ENCODE peak calls at places on chromosomes 13 and 19, in nine cellular contexts. One of them, this sample, is unnamed.

GRCh38 chr19:18421371-18421959 is 2.3 kb downstream of the SSBP4 start:
- DNase-seq in heart left ventricle: no peak
- DNase-seq in tibial nerve: no peak
- DNase-seq in pancreas: no peak
- DNase-seq in HFF-Myc: no peak
- DNase-seq in stomach: no peak
- DNase-seq in fibroblast of pulmonary artery: no peak
- DNase-seq in cardiac fibroblast: no peak
- DNase-seq in body of pancreas: no peak
- DNase-seq in this sample: no peak

GRCh38 chr13:65965496-65965895 is 1264.6 kb downstream of the PCDH9 start:
- DNase-seq in heart left ventricle: no peak
- DNase-seq in pancreas: no peak
- DNase-seq in body of pancreas: no peak
- DNase-seq in tibial nerve: no peak
- DNase-seq in fibroblast of pulmonary artery: peak
- DNase-seq in cardiac fibroblast: peak
- DNase-seq in HFF-Myc: no peak
- DNase-seq in stomach: no peak
- DNase-seq in this sample: peak

GRCh38 chr13:105643966-105644365 is 891.5 kb downstream of the EFNB2 start:
- DNase-seq in fibroblast of pulmonary artery: no peak
- DNase-seq in tibial nerve: no peak
- DNase-seq in body of pancreas: no peak
- DNase-seq in pancreas: no peak
- DNase-seq in heart left ventricle: no peak
- DNase-seq in stomach: no peak
- DNase-seq in cardiac fibroblast: no peak
- DNase-seq in HFF-Myc: no peak
- DNase-seq in this sample: no peak

GRCh38 chr13:75635621-75636338 is at the start of gene LMO7:
- DNase-seq in fibroblast of pulmonary artery: peak
- DNase-seq in pancreas: peak
- DNase-seq in body of pancreas: peak
- DNase-seq in tibial nerve: peak
- DNase-seq in cardiac fibroblast: peak
- DNase-seq in HFF-Myc: no peak
- DNase-seq in heart left ventricle: peak
- DNase-seq in stomach: peak
- DNase-seq in this sample: peak

GRCh38 chr13:46179576-46180368 is 2.2 kb downstream of the LCP1 start:
- DNase-seq in fibroblast of pulmonary artery: no peak
- DNase-seq in stomach: peak
- DNase-seq in cardiac fibroblast: no peak
- DNase-seq in HFF-Myc: no peak
- DNase-seq in pancreas: no peak
- DNase-seq in heart left ventricle: peak
- DNase-seq in tibial nerve: peak
- DNase-seq in body of pancreas: no peak
- DNase-seq in this sample: no peak

GRCh38 chr13:79686441-79686840 is 205.5 kb downstream of the NDFIP2 start:
- DNase-seq in HFF-Myc: no peak
- DNase-seq in fibroblast of pulmonary artery: peak
- DNase-seq in body of pancreas: no peak
- DNase-seq in stomach: no peak
- DNase-seq in heart left ventricle: no peak
- DNase-seq in pancreas: no peak
- DNase-seq in tibial nerve: no peak
- DNase-seq in cardiac fibroblast: no peak
- DNase-seq in this sample: no peak

GRCh38 chr19:35977446-35978222 is 17.4 kb upstream of the SDHAF1 start:
- DNase-seq in body of pancreas: no peak
- DNase-seq in tibial nerve: no peak
- DNase-seq in heart left ventricle: no peak
- DNase-seq in HFF-Myc: no peak
- DNase-seq in fibroblast of pulmonary artery: no peak
- DNase-seq in cardiac fibroblast: no peak
- DNase-seq in pancreas: no peak
- DNase-seq in stomach: no peak
- DNase-seq in this sample: no peak

GRCh38 chr13:30742896-30743295 is 7.6 kb downstream of the ALOX5AP start:
- DNase-seq in cardiac fibroblast: no peak
- DNase-seq in pancreas: no peak
- DNase-seq in fibroblast of pulmonary artery: no peak
- DNase-seq in HFF-Myc: no peak
- DNase-seq in body of pancreas: no peak
- DNase-seq in heart left ventricle: no peak
- DNase-seq in stomach: no peak
- DNase-seq in tibial nerve: no peak
- DNase-seq in this sample: no peak

GRCh38 chr13:33016414-33017409 is at the start of gene KL:
- DNase-seq in tibial nerve: no peak
- DNase-seq in HFF-Myc: no peak
- DNase-seq in body of pancreas: no peak
- DNase-seq in heart left ventricle: peak
- DNase-seq in cardiac fibroblast: no peak
- DNase-seq in pancreas: peak
- DNase-seq in stomach: peak
- DNase-seq in fibroblast of pulmonary artery: no peak
- DNase-seq in this sample: no peak

GRCh38 chr19:21789761-21790160 is 22.4 kb upstream of the ZNF100 start:
- DNase-seq in heart left ventricle: no peak
- DNase-seq in tibial nerve: no peak
- DNase-seq in HFF-Myc: no peak
- DNase-seq in body of pancreas: no peak
- DNase-seq in stomach: no peak
- DNase-seq in pancreas: no peak
- DNase-seq in cardiac fibroblast: no peak
- DNase-seq in fibroblast of pulmonary artery: no peak
- DNase-seq in this sample: no peak

GRCh38 chr13:114132419-114133121 is at the start of gene RASA3:
- DNase-seq in HFF-Myc: no peak
- DNase-seq in heart left ventricle: peak
- DNase-seq in body of pancreas: peak
- DNase-seq in fibroblast of pulmonary artery: peak
- DNase-seq in cardiac fibroblast: peak
- DNase-seq in pancreas: peak
- DNase-seq in tibial nerve: peak
- DNase-seq in stomach: peak
- DNase-seq in this sample: peak

GRCh38 chr19:47539747-47540311 is 25.0 kb upstream of the NAPA start:
- DNase-seq in fibroblast of pulmonary artery: no peak
- DNase-seq in tibial nerve: no peak
- DNase-seq in pancreas: no peak
- DNase-seq in HFF-Myc: no peak
- DNase-seq in body of pancreas: no peak
- DNase-seq in heart left ventricle: no peak
- DNase-seq in cardiac fibroblast: no peak
- DNase-seq in stomach: no peak
- DNase-seq in this sample: no peak

GRCh38 chr19:13056052-13056660 is 46.5 kb downstream of the LYL1 start:
- DNase-seq in pancreas: no peak
- DNase-seq in fibroblast of pulmonary artery: peak
- DNase-seq in body of pancreas: no peak
- DNase-seq in stomach: peak
- DNase-seq in cardiac fibroblast: peak
- DNase-seq in HFF-Myc: peak
- DNase-seq in heart left ventricle: peak
- DNase-seq in tibial nerve: peak
- DNase-seq in this sample: peak
- H3K4me3 ChIP-seq in pancreas: no peak
- H3K4me3 ChIP-seq in fibroblast of pulmonary artery: peak
- H3K4me3 ChIP-seq in body of pancreas: no peak
- H3K4me3 ChIP-seq in stomach: peak
- H3K4me3 ChIP-seq in cardiac fibroblast: no peak
- H3K4me3 ChIP-seq in HFF-Myc: peak
- H3K4me3 ChIP-seq in heart left ventricle: peak
- H3K4me3 ChIP-seq in tibial nerve: peak
- H3K4me3 ChIP-seq in this sample: peak

GRCh38 chr13:28510066-28510465 is 15.1 kb upstream of the FLT1 start:
- DNase-seq in stomach: no peak
- DNase-seq in pancreas: no peak
- DNase-seq in heart left ventricle: no peak
- DNase-seq in HFF-Myc: no peak
- DNase-seq in body of pancreas: no peak
- DNase-seq in fibroblast of pulmonary artery: no peak
- DNase-seq in tibial nerve: no peak
- DNase-seq in cardiac fibroblast: no peak
- DNase-seq in this sample: no peak

DNA sequence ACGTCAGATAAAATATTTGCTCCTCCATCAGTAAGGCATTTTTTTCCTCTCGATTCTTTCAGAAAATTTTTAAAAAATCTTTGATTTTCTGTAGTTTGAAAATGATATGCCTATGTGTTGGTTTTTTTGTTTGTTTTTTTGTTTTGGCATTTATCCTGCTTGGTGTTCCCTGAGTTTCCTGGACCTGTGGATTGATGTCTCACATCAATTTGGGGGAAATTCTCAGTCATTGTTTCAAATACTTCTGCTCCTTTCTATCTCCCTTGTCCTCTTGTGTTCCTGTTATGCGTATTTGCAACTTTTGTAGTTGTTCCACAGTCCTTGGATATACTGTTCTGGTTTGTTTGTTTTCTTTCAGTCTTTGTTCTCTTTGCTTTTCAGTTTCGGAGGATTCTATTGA is 18.8 kb upstream of the FLT1 start:
- DNase-seq in tibial nerve: no peak
- DNase-seq in stomach: no peak
- DNase-seq in pancreas: no peak
- DNase-seq in fibroblast of pulmonary artery: no peak
- DNase-seq in HFF-Myc: no peak
- DNase-seq in cardiac fibroblast: no peak
- DNase-seq in heart left ventricle: no peak
- DNase-seq in body of pancreas: no peak
- DNase-seq in this sample: no peak
- TF ChIP-seq CTCF in tibial nerve: no peak
- TF ChIP-seq CTCF in stomach: no peak
- TF ChIP-seq CTCF in pancreas: no peak
- TF ChIP-seq CTCF in fibroblast of pulmonary artery: no peak
- TF ChIP-seq CTCF in HFF-Myc: no peak
- TF ChIP-seq CTCF in cardiac fibroblast: no peak
- TF ChIP-seq CTCF in heart left ventricle: no peak
- TF ChIP-seq CTCF in body of pancreas: no peak
- TF ChIP-seq CTCF in this sample: no peak

GRCh38 chr19:3712663-3713531 is 4.7 kb downstream of the TJP3 start:
- DNase-seq in heart left ventricle: no peak
- DNase-seq in body of pancreas: no peak
- DNase-seq in tibial nerve: no peak
- DNase-seq in fibroblast of pulmonary artery: no peak
- DNase-seq in HFF-Myc: no peak
- DNase-seq in stomach: peak
- DNase-seq in cardiac fibroblast: no peak
- DNase-seq in pancreas: no peak
- DNase-seq in this sample: no peak

GRCh38 chr19:3707868-3708206 is 347 bp upstream of the TJP3 start:
- DNase-seq in heart left ventricle: no peak
- DNase-seq in fibroblast of pulmonary artery: no peak
- DNase-seq in tibial nerve: no peak
- DNase-seq in pancreas: no peak
- DNase-seq in cardiac fibroblast: no peak
- DNase-seq in body of pancreas: no peak
- DNase-seq in stomach: no peak
- DNase-seq in HFF-Myc: no peak
- DNase-seq in this sample: no peak

GRCh38 chr19:3710265-3710812 is 2.2 kb downstream of the TJP3 start:
- DNase-seq in heart left ventricle: peak
- DNase-seq in pancreas: peak
- DNase-seq in cardiac fibroblast: peak
- DNase-seq in HFF-Myc: no peak
- DNase-seq in fibroblast of pulmonary artery: peak
- DNase-seq in body of pancreas: peak
- DNase-seq in stomach: peak
- DNase-seq in tibial nerve: peak
- DNase-seq in this sample: peak

DNA sequence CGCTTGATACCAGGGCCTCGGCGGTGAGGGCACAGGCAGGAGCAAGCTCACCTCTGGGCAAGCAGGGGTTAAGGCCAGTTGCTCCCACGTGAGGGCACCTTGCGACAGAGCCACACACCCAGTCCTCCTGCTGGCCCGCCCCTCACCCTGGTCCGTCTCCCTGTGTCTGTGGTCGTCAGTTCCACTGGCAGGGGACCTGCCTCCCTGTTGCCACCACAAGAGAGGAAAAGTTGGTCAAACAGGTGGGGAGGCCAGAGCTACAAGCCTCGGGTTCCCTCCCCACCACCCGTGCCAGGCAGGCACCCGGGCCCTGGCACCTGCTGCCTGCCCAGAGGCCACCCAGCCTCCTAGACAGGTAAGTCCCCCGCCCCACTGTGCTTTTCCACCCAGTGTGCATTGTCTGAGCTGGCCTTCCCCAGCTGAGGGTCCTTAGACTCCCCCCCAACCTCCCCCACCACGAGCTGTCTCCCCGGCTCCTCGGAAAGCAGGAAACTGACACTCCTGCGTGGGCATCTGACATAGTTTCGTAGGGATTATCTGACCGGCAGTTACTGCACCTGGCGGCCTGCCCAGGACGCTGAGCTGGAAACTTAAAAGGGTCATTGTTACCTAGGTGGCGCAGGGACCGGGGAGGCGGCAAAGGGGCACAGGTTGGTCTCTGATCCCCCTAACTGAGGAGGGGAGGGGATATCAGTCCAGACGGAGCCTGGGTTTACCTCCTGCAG is at the start of gene TJP3:
- DNase-seq in tibial nerve: no peak
- DNase-seq in fibroblast of pulmonary artery: no peak
- DNase-seq in stomach: peak
- DNase-seq in pancreas: peak
- DNase-seq in heart left ventricle: no peak
- DNase-seq in body of pancreas: peak
- DNase-seq in HFF-Myc: no peak
- DNase-seq in cardiac fibroblast: no peak
- DNase-seq in this sample: no peak
- H3K4me3 ChIP-seq in tibial nerve: peak
- H3K4me3 ChIP-seq in fibroblast of pulmonary artery: no peak
- H3K4me3 ChIP-seq in stomach: peak
- H3K4me3 ChIP-seq in pancreas: peak
- H3K4me3 ChIP-seq in heart left ventricle: no peak
- H3K4me3 ChIP-seq in body of pancreas: no peak
- H3K4me3 ChIP-seq in HFF-Myc: no peak
- H3K4me3 ChIP-seq in cardiac fibroblast: no peak
- H3K4me3 ChIP-seq in this sample: no peak

DNA sequence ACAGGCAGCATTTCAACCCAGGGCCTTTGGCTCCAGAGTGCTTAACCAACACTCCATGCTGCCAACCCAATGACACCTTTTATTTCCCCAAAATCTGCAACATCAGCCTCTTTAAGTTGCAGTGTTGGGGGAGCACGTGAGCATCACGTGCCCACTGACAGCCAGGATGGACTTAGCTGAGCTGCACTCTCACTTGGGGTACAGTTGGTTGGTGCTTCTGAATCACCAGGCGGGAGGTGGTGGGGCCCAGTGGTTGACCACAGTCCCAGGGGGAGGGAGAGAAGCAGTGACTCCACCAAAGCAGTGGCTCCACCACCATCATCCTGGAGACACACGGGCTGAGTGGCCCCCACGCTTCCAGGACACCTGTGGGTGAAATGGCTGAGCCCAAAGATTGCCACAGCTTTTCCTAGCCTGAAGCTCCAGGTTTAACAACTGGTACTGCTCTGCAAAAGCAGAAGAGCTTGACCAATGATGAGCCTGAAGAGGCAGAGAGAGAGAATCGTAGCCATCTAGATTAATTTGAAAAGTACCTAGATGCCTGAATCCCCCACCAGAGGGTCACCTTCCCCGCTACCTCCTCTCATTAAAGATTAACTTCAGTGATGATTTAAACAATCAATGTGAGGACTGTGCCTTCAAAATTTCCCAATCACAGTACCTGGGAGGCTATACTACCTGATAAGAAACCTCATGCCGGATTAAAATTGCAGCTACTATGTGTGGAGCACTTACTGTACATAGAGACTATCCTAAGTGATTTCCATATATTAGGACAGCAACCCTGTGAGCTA is 193.8 kb downstream of the FOXO1 start:
- DNase-seq in cardiac fibroblast: no peak
- DNase-seq in HFF-Myc: no peak
- DNase-seq in stomach: no peak
- DNase-seq in tibial nerve: no peak
- DNase-seq in heart left ventricle: no peak
- DNase-seq in fibroblast of pulmonary artery: no peak
- DNase-seq in body of pancreas: no peak
- DNase-seq in pancreas: no peak
- DNase-seq in this sample: no peak
- TF ChIP-seq CTCF in cardiac fibroblast: no peak
- TF ChIP-seq CTCF in HFF-Myc: no peak
- TF ChIP-seq CTCF in stomach: no peak
- TF ChIP-seq CTCF in tibial nerve: no peak
- TF ChIP-seq CTCF in heart left ventricle: no peak
- TF ChIP-seq CTCF in fibroblast of pulmonary artery: no peak
- TF ChIP-seq CTCF in body of pancreas: no peak
- TF ChIP-seq CTCF in pancreas: no peak
- TF ChIP-seq CTCF in this sample: no peak